ENCODE peak calls at places on chromosomes 11 and 22, in nine cellular contexts. Z is H1, F is endothelial cell of umbilical vein, C is stomach, I is HCT116, L is SK-N-SH, P is HL-60, B is spleen, M is sigmoid colon. T is an unnamed sample.

GRCh38 chr22:17098379-17098819 is 13.6 kb downstream of the IL17RA start:
- DNase-seq in F (no peak), Z (no peak), I (no peak), M (peak), P (peak), B (peak), L (no peak), C (no peak), T (no peak)

GRCh38 chr11:65710424-65710823 is 1.6 kb upstream of the KAT5 start:
- DNase-seq in P (no peak), F (no peak), C (no peak), Z (no peak), B (no peak), L (no peak), I (no peak), M (no peak), T (no peak)

GRCh38 chr22:35638408-35638807 is 9.8 kb upstream of the APOL6 start:
- DNase-seq in P (no peak), B (peak), F (no peak), L (peak), C (no peak), I (no peak), M (peak), Z (no peak), T (no peak)

GRCh38 chr11:26572770-26573402 is 823 bp upstream of the MUC15 start:
- DNase-seq in B (no peak), M (no peak), C (no peak), L (no peak), P (no peak), I (no peak), Z (no peak), F (no peak), T (no peak)

GRCh38 chr22:48398181-48398905 is 1429.3 kb downstream of the BRD1 start:
- DNase-seq in F (no peak), I (no peak), B (no peak), L (no peak), C (no peak), Z (no peak), M (no peak), P (no peak), T (no peak)

GRCh38 chr11:67613313-67613959 is 6.7 kb downstream of the NDUFV1 start:
- DNase-seq in P (no peak), M (no peak), F (no peak), I (no peak), Z (no peak), L (no peak), B (peak), C (no peak), T (no peak)

GRCh38 chr11:70333206-70333605 is 62.7 kb downstream of the PPFIA1 start:
- DNase-seq in M (no peak), I (no peak), B (no peak), F (no peak), L (no peak), Z (no peak), C (no peak), P (no peak), T (no peak)

GRCh38 chr11:88480217-88480616 is 142.7 kb upstream of the CTSC start:
- DNase-seq in M (no peak), C (no peak), F (peak), P (no peak), Z (no peak), B (no peak), L (no peak), I (no peak), T (no peak)

GRCh38 chr11:67483901-67484665 is 1.3 kb downstream of the AIP start:
- DNase-seq in F (no peak), Z (no peak), I (no peak), P (no peak), L (no peak), C (no peak), B (no peak), M (no peak), T (no peak)

GRCh38 chr11:79025622-79026021 is 415.2 kb downstream of the TENM4 start:
- DNase-seq in P (no peak), F (no peak), Z (peak), C (no peak), M (no peak), L (no peak), I (no peak), B (no peak), T (no peak)

GRCh38 chr11:134402910-134403309 is 9.1 kb downstream of the B3GAT1 start:
- DNase-seq in L (no peak), B (no peak), M (no peak), C (no peak), Z (no peak), P (no peak), I (no peak), F (no peak), T (no peak)

GRCh38 chr22:26483043-26483438 is 542 bp downstream of the HPS4 start:
- DNase-seq in L (no peak), I (no peak), Z (no peak), P (no peak), F (no peak), C (no peak), B (no peak), M (no peak), T (no peak)

GRCh38 chr11:47560431-47560830 is 5.0 kb upstream of the PTPMT1 start:
- DNase-seq in C (no peak), I (no peak), B (no peak), M (no peak), L (no peak), Z (no peak), P (no peak), F (no peak), T (no peak)

GRCh38 chr22:47152236-47152635 is 389.8 kb downstream of the TBC1D22A start:
- DNase-seq in M (no peak), I (no peak), P (no peak), L (no peak), F (no peak), Z (no peak), C (no peak), B (no peak), T (no peak)

GRCh38 chr11:126380909-126381308 is 25.4 kb downstream of the ST3GAL4 start:
- DNase-seq in F (no peak), L (no peak), P (no peak), Z (no peak), C (no peak), M (no peak), B (no peak), I (no peak), T (no peak)

GRCh38 chr11:128764617-128765095 is 70.8 kb downstream of the FLI1 start:
- DNase-seq in M (no peak), L (no peak), I (no peak), P (no peak), Z (no peak), F (no peak), C (peak), B (no peak), T (no peak)

GRCh38 chr11:707817-708420 is 1.9 kb downstream of the EPS8L2 start:
- DNase-seq in P (no peak), F (no peak), M (no peak), C (peak), B (no peak), Z (no peak), L (peak), I (no peak), T (no peak)

GRCh38 chr11:33018840-33019239 is 3.2 kb downstream of the DEPDC7 start:
- DNase-seq in L (no peak), B (no peak), Z (no peak), C (no peak), I (no peak), M (no peak), F (no peak), P (no peak), T (no peak)

GRCh38 chr22:33126881-33127280 is 68.7 kb upstream of the SYN3 start:
- DNase-seq in L (peak), P (no peak), C (no peak), M (no peak), B (no peak), I (no peak), Z (peak), F (no peak), T (no peak)

GRCh38 chr11:11728371-11728770 is 106.6 kb upstream of the GALNT18 start:
- DNase-seq in L (no peak), M (no peak), P (no peak), F (no peak), C (no peak), B (no peak), Z (no peak), I (no peak), T (no peak)

GRCh38 chr11:84430661-84431060 is 1144.5 kb upstream of the CCDC90B start:
- DNase-seq in Z (no peak), L (no peak), I (no peak), B (no peak), P (no peak), M (no peak), F (no peak), C (no peak), T (no peak)

GRCh38 chr22:43404673-43405385 is 7.0 kb upstream of the MPPED1 start:
- DNase-seq in M (no peak), B (peak), I (no peak), Z (no peak), F (no peak), P (no peak), L (no peak), C (peak), T (no peak)

GRCh38 chr11:64204464-64204989 is 2.0 kb upstream of the FERMT3 start:
- DNase-seq in C (peak), Z (peak), B (peak), I (peak), F (peak), L (peak), M (peak), P (peak), T (peak)

GRCh38 chr22:35947794-35948425 is 80.7 kb downstream of the RBFOX2 start:
- DNase-seq in B (no peak), M (no peak), L (no peak), F (no peak), C (no peak), P (no peak), I (no peak), Z (no peak), T (no peak)

GRCh38 chr22:46135611-46136538 is 14.5 kb upstream of the PPARA start:
- DNase-seq in M (no peak), F (no peak), P (no peak), L (no peak), Z (no peak), I (no peak), B (peak), C (no peak), T (no peak)

DNA sequence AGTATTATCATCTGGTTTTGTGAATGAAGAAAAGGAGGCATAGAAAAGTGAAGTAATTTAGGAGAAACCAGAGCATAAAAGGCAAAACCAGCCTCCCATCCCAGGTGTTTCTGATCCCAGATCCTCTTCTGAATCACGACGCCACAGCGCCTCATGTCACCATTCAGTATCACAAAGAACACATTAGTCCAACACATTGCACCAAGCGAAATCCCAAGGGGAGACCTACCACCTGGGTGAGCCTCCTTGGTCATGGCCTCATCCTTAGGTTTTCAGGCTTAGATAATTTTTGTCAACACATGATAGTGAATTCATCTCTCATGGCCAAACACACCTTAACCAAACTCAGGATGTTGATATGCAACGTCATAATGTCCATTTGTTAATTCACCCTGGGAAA is 181.5 kb upstream of the SORL1-AS1 start:
- DNase-seq in L (no peak), B (no peak), Z (no peak), M (no peak), P (no peak), F (no peak), I (no peak), C (no peak), T (no peak)
- TF ChIP-seq POLR2AphosphoS5 in L (no peak), B (no peak), Z (no peak), M (no peak), P (no peak), F (no peak), I (no peak), C (no peak), T (no peak)

DNA sequence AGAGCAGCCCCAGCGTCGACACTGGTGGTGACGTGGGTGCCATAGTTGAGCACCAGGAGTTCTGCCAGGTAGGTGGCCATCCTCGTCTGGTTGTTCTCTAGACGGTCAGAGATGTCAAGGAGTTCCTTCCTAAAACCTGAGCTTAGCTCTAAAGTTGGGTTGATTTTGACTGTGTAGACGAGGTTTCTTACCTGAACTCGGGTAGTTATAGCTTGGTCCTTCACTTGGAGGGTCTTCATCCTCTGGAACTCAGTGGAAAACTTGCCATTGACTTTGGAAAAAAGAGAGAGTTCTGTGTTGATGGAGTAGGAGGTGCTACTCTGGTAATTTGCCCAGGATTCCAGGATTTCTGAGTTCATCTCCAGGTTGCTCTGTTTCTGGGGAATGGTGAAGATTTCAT is 505 bp downstream of the MPEG1 start:
- DNase-seq in Z (no peak), B (no peak), I (no peak), C (no peak), M (no peak), F (no peak), L (no peak), P (no peak), T (no peak)
- H3K4me3 ChIP-seq in Z (no peak), B (peak), I (no peak), C (peak), M (no peak), F (no peak), L (no peak), P (no peak), T (no peak)

GRCh38 chr22:49497266-49497665 is 330.4 kb downstream of the BRD1 start:
- DNase-seq in Z (no peak), C (no peak), M (no peak), B (no peak), I (peak), P (no peak), F (no peak), L (no peak), T (no peak)

GRCh38 chr22:49492308-49492707 is 335.4 kb downstream of the BRD1 start:
- DNase-seq in L (no peak), B (no peak), Z (no peak), I (no peak), M (no peak), C (no peak), P (no peak), F (no peak), T (no peak)

GRCh38 chr22:49491726-49492125 is 335.9 kb downstream of the BRD1 start:
- DNase-seq in F (no peak), C (no peak), L (no peak), P (no peak), Z (no peak), M (no peak), I (no peak), B (no peak), T (no peak)

GRCh38 chr22:49492756-49493251 is 334.9 kb downstream of the BRD1 start:
- DNase-seq in L (peak), Z (no peak), I (no peak), C (no peak), F (no peak), B (no peak), P (no peak), M (no peak), T (no peak)

GRCh38 chr22:49494555-49494954 is 333.1 kb downstream of the BRD1 start:
- DNase-seq in M (no peak), P (no peak), Z (no peak), L (no peak), B (no peak), C (no peak), I (no peak), F (no peak), T (no peak)
- TF ChIP-seq POLR2AphosphoS5 in M (no peak), P (no peak), Z (no peak), L (no peak), B (no peak), C (no peak), I (no peak), F (no peak), T (no peak)

DNA sequence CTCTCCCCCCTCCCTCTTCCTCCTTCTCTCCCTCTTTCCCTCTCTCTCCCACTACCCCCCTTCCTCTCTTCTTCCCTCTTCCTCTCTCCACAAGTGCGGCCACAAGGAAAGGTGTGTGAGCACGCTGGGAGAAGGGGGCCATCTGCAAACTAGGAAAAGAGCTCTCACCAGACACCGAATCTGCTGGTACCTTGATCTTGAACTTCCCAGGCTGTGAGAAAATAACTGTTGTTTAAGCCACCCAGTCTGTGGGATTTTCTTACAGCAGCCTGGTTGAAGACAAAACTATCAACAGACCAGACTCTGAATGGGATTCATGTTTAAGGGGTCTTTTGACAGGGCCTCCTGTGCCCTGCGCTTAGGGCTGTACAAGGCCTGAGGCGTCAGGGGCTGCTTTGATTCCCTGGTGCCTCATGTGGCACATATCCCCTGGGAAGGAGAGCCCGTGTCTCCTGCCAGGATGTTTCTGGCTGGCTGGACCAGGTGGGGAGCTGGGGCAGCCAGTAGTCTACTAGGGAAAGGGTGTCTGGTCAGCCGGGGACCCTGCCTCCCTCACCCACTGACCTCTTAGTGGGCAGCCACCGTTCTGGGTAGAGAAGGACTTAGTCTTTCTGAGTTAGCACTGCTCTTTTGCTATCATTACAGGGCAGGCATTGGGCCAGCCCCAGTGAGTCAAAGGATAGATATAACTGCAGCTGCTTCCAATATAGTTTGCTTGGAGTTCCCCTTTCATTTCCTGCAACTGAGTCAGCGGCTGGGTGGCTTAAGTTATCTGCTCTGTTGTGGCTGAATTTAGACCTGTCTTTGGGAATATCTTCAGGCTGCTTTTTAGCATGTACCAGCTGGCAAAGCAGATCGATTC is 6.2 kb downstream of the PANX1 start:
- DNase-seq in F (peak), Z (no peak), C (peak), P (no peak), M (peak), B (no peak), L (no peak), I (no peak), T (no peak)
- H3K4me3 ChIP-seq in F (peak), Z (no peak), C (no peak), P (no peak), M (no peak), B (no peak), L (no peak), I (no peak), T (no peak)

DNA sequence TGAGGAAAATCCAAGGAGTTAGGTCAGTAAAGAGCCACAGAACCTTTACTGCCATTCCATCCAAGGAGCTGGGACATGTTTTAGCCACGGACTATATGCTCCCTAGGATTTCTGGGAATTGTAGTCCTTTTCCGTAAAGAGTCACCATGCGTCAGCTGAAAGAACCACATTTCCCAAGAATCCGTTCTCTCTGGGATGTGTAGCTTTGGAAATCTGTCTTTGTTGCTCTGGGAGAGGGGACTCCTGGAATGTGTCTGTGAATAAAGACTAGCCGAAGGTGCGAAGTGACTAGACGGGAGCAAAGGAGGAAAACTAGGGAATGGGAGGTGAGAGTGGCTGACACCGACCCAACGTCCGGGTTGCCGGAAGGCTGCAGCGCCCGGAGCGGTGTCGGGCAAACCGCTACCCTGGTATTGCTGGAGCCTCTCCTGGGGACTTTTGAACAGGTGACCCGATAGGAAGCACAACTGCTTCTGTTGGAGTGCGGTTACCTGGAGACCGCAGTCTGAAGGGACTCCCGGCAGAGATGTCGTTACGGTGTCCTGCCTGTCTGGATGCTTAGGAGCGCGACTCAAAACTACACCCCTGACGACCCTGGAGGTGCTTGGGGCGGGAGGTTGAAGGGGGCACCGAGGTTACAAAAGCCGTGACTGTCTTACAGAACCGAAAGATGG is at the start of gene IFTAP:
- DNase-seq in I (peak), F (peak), P (peak), L (peak), B (peak), Z (peak), C (peak), M (peak), T (peak)
- TF ChIP-seq POLR2AphosphoS5 in I (peak), F (peak), P (no peak), L (peak), B (peak), Z (no peak), C (peak), M (peak), T (peak)

GRCh38 chr11:122898799-122899198 is 16.2 kb downstream of the JHY start:
- DNase-seq in L (no peak), P (no peak), M (no peak), F (no peak), I (no peak), Z (no peak), B (no peak), C (no peak), T (no peak)
- H3K4me3 ChIP-seq in L (no peak), P (no peak), M (no peak), F (no peak), I (no peak), Z (no peak), B (no peak), C (no peak), T (no peak)

GRCh38 chr11:73982595-73982989 is at the start of gene UCP2:
- DNase-seq in F (no peak), Z (no peak), C (peak), P (peak), M (peak), B (peak), I (no peak), L (peak), T (no peak)
- TF ChIP-seq POLR2AphosphoS5 in F (peak), Z (peak), C (peak), P (peak), M (peak), B (peak), I (peak), L (peak), T (peak)

DNA sequence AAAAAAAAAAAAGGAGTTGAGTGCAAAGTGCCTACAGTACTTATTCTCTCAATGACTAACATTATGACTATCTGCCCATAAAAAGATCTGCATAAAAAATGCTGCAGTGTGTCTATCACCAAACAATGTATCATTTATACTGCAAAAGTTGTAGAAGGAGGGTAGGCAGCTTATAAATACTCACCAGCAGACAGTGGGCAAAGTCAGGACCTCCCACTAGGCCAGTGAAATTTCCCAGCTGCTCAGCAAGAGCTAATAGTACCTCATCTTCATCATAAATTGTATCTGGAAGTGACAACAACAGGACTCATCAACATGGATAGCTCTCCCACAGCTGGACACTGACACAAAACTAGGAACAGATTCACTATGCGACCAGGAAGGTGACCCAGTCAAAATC is 1.6 kb downstream of the PPP2R1B start:
- DNase-seq in L (no peak), Z (no peak), F (peak), I (no peak), B (no peak), P (no peak), M (no peak), C (no peak), T (no peak)
- H3K4me3 ChIP-seq in L (peak), Z (peak), F (peak), I (no peak), B (peak), P (no peak), M (no peak), C (peak), T (peak)

T was measured in SK-N-MC.